ENCODE peak calls at places on chromosomes 12 and 14, in four cellular contexts. One of them, this sample, is unnamed.

GRCh38 chr12:120651821-120652220 is 11.4 kb downstream of the CABP1 start:
- DNase-seq in K562: no peak
- DNase-seq in IMR-90: peak; percentile 26
- DNase-seq in GM12878: no peak
- DNase-seq in this sample: no peak

GRCh38 chr12:57525615-57526383 is 3.2 kb downstream of the MBD6 start:
- DNase-seq in IMR-90: no peak
- DNase-seq in K562: no peak
- DNase-seq in GM12878: no peak
- DNase-seq in this sample: no peak

GRCh38 chr12:115158816-115159215 is 474.8 kb upstream of the TBX3 start:
- DNase-seq in IMR-90: no peak
- DNase-seq in GM12878: no peak
- DNase-seq in K562: no peak
- DNase-seq in this sample: no peak

GRCh38 chr14:26199599-26200370 is 398.0 kb downstream of the NOVA1 start:
- DNase-seq in K562: no peak
- DNase-seq in IMR-90: no peak
- DNase-seq in GM12878: no peak
- DNase-seq in this sample: no peak

GRCh38 chr12:58364389-58365086 is 423.2 kb downstream of the ATP23 start:
- DNase-seq in K562: no peak
- DNase-seq in IMR-90: peak; percentile 99
- DNase-seq in GM12878: no peak
- DNase-seq in this sample: no peak

GRCh38 chr14:78836777-78837176 is 666.6 kb downstream of the NRXN3 start:
- DNase-seq in GM12878: peak; percentile 17
- DNase-seq in K562: peak; percentile 37
- DNase-seq in IMR-90: peak; percentile 52
- DNase-seq in this sample: peak; percentile 77

GRCh38 chr12:26848156-26848825 is 15.3 kb upstream of the ITPR2 start:
- DNase-seq in K562: no peak
- DNase-seq in GM12878: no peak
- DNase-seq in IMR-90: peak; percentile 63
- DNase-seq in this sample: no peak

GRCh38 chr12:103401421-103401820 is 94.3 kb downstream of the C12orf42 start:
- DNase-seq in IMR-90: no peak
- DNase-seq in GM12878: no peak
- DNase-seq in K562: no peak
- DNase-seq in this sample: peak; percentile 9

GRCh38 chr12:65487679-65488078 is 209.2 kb downstream of the MSRB3 start:
- DNase-seq in GM12878: no peak
- DNase-seq in IMR-90: no peak
- DNase-seq in K562: no peak
- DNase-seq in this sample: no peak

GRCh38 chr14:101460986-101461750 is 100.1 kb upstream of the DIO3 start:
- DNase-seq in IMR-90: no peak
- DNase-seq in GM12878: no peak
- DNase-seq in K562: no peak
- DNase-seq in this sample: no peak

GRCh38 chr12:4272976-4273650 is 449 bp upstream of the CCND2 start:
- DNase-seq in K562: no peak
- DNase-seq in GM12878: no peak
- DNase-seq in IMR-90: no peak
- DNase-seq in this sample: no peak

GRCh38 chr14:81855007-81855406 is 321.4 kb upstream of the SEL1L start:
- DNase-seq in K562: no peak
- DNase-seq in GM12878: no peak
- DNase-seq in IMR-90: no peak
- DNase-seq in this sample: no peak

GRCh38 chr12:4909397-4909733 is 340 bp upstream of the KCNA1 start:
- DNase-seq in GM12878: no peak
- DNase-seq in K562: no peak
- DNase-seq in IMR-90: no peak
- DNase-seq in this sample: peak; percentile 60

GRCh38 chr14:44041700-44042099 is 465.4 kb downstream of the FSCB start:
- DNase-seq in K562: no peak
- DNase-seq in IMR-90: no peak
- DNase-seq in GM12878: no peak
- DNase-seq in this sample: no peak

GRCh38 chr14:76742961-76743360 is 18.3 kb upstream of the VASH1 start:
- DNase-seq in IMR-90: no peak
- DNase-seq in K562: no peak
- DNase-seq in GM12878: no peak
- DNase-seq in this sample: no peak

GRCh38 chr12:132077322-132078100 is 66.6 kb downstream of the DDX51 start:
- DNase-seq in GM12878: no peak
- DNase-seq in IMR-90: no peak
- DNase-seq in K562: no peak
- DNase-seq in this sample: no peak

GRCh38 chr12:93317227-93317626 is 60.5 kb upstream of the NUDT4 start:
- DNase-seq in GM12878: no peak
- DNase-seq in IMR-90: no peak
- DNase-seq in K562: no peak
- DNase-seq in this sample: no peak

GRCh38 chr12:60335765-60336164 is 739.9 kb downstream of the SLC16A7 start:
- DNase-seq in K562: no peak
- DNase-seq in GM12878: no peak
- DNase-seq in IMR-90: peak; percentile 67
- DNase-seq in this sample: no peak

GRCh38 chr14:73662439-73663056 is 17.8 kb downstream of the DNAL1 start:
- DNase-seq in K562: peak; percentile 23
- DNase-seq in GM12878: no peak
- DNase-seq in IMR-90: peak; percentile 94
- DNase-seq in this sample: peak; percentile 39

GRCh38 chr12:11014234-11014633 is 8.2 kb downstream of the TAS2R19 start:
- DNase-seq in IMR-90: peak; percentile 64
- DNase-seq in K562: no peak
- DNase-seq in GM12878: no peak
- DNase-seq in this sample: no peak

GRCh38 chr12:111352300-111352993 is 16.4 kb downstream of the PHETA1 start:
- DNase-seq in IMR-90: no peak
- DNase-seq in K562: no peak
- DNase-seq in GM12878: no peak
- DNase-seq in this sample: no peak

GRCh38 chr14:37544407-37544806 is 50.6 kb downstream of the FOXA1 start:
- DNase-seq in K562: no peak
- DNase-seq in GM12878: no peak
- DNase-seq in IMR-90: no peak
- DNase-seq in this sample: no peak

GRCh38 chr12:80400591-80400991 is 43.4 kb upstream of the PTPRQ start:
- DNase-seq in GM12878: no peak
- DNase-seq in IMR-90: no peak
- DNase-seq in K562: no peak
- DNase-seq in this sample: peak; percentile 52

GRCh38 chr12:23049180-23049579 is 424.2 kb downstream of the ETNK1 start:
- DNase-seq in K562: no peak
- DNase-seq in GM12878: no peak
- DNase-seq in IMR-90: peak; percentile 27
- DNase-seq in this sample: no peak

GRCh38 chr12:47141459-47141858 is 61.7 kb upstream of the AMIGO2 start:
- DNase-seq in GM12878: no peak
- DNase-seq in IMR-90: no peak
- DNase-seq in K562: no peak
- DNase-seq in this sample: no peak

GRCh38 chr14:74977164-74977900 is 21.9 kb upstream of the PGF start:
- DNase-seq in K562: no peak
- DNase-seq in IMR-90: no peak
- DNase-seq in GM12878: no peak
- DNase-seq in this sample: no peak

GRCh38 chr12:62632521-62632920 is 165.9 kb downstream of the MON2 start:
- DNase-seq in K562: no peak
- DNase-seq in IMR-90: no peak
- DNase-seq in GM12878: no peak
- DNase-seq in this sample: no peak

GRCh38 chr12:93807354-93807753 is 130.2 kb downstream of the CRADD start:
- DNase-seq in GM12878: no peak
- DNase-seq in K562: no peak
- DNase-seq in IMR-90: no peak
- DNase-seq in this sample: no peak

GRCh38 chr12:128138125-128138524 is 128.8 kb upstream of the TMEM132C start:
- DNase-seq in K562: no peak
- DNase-seq in GM12878: no peak
- DNase-seq in IMR-90: no peak
- DNase-seq in this sample: no peak

GRCh38 chr12:46342562-46343033 is 30.0 kb downstream of the SLC38A2 start:
- DNase-seq in K562: no peak
- DNase-seq in IMR-90: peak; percentile 63
- DNase-seq in GM12878: no peak
- DNase-seq in this sample: peak; percentile 59

GRCh38 chr14:21557084-21557901 is 22.6 kb downstream of the OR10G3 start:
- DNase-seq in GM12878: peak; percentile 61
- DNase-seq in IMR-90: peak; percentile 85
- DNase-seq in K562: peak; percentile 49
- DNase-seq in this sample: peak; percentile 84

GRCh38 chr12:40141996-40142395 is 36.1 kb upstream of the SLC2A13 start:
- DNase-seq in GM12878: no peak
- DNase-seq in IMR-90: no peak
- DNase-seq in K562: no peak
- DNase-seq in this sample: no peak

GRCh38 chr12:55812088-55812487 is 5.4 kb downstream of the SARNP start:
- DNase-seq in K562: no peak
- DNase-seq in IMR-90: no peak
- DNase-seq in GM12878: no peak
- DNase-seq in this sample: no peak

GRCh38 chr14:92539875-92540274 is 26.3 kb downstream of the RIN3 start:
- DNase-seq in GM12878: no peak
- DNase-seq in K562: no peak
- DNase-seq in IMR-90: peak; percentile 56
- DNase-seq in this sample: no peak

GRCh38 chr12:85036241-85036707 is at the start of the genes LRRIQ1 and TSPAN19:
- DNase-seq in IMR-90: peak; percentile 79
- DNase-seq in K562: peak; percentile 4
- DNase-seq in GM12878: peak; percentile 27
- DNase-seq in this sample: peak; percentile 70

GRCh38 chr12:46516238-46516932 is 143.8 kb upstream of the SLC38A2 start:
- DNase-seq in IMR-90: no peak
- DNase-seq in GM12878: no peak
- DNase-seq in K562: no peak
- DNase-seq in this sample: no peak

GRCh38 chr12:45192041-45192695 is 23.7 kb upstream of the ANO6 start:
- DNase-seq in GM12878: no peak
- DNase-seq in IMR-90: peak; percentile 73
- DNase-seq in K562: peak; percentile 55
- DNase-seq in this sample: no peak
- H3K36me3 ChIP-seq in GM12878: no peaks in the 10 kb centered on the region
- H3K36me3 ChIP-seq in IMR-90: no peaks in the 10 kb centered on the region
- H3K36me3 ChIP-seq in K562: no peaks in the 10 kb centered on the region
- H3K36me3 ChIP-seq in this sample: no peaks in the 10 kb centered on the region

DNA sequence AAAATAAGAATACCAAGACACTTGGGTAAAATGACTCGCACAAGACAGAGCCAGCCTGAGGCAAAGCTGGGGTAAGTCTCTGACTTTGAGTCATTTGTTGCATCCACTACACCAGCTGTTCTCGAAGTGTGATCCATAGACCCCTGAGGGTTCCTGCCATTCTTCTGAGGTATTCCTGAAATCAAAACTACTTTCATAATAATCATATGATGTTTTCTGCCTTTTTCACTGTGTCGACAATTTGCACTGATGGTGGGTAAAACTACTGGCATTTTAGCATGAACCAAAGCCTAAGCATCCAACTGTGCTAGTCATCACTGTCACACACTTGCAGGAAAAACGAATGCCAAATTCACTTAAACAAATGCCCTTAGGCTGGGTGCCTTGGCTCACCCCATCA is 135.5 kb upstream of the FUT8 start:
- DNase-seq in GM12878: no peak
- DNase-seq in IMR-90: peak; percentile 58
- DNase-seq in K562: no peak
- DNase-seq in this sample: no peak
- TF ChIP-seq CHD1 in GM12878: no peak
- TF ChIP-seq CHD1 in IMR-90: no peak
- TF ChIP-seq CHD1 in K562: no peak
- TF ChIP-seq CHD1 in this sample: no peak

GRCh38 chr14:100085451-100085850 is 20.2 kb downstream of the EVL start:
- DNase-seq in GM12878: no peak
- DNase-seq in K562: no peak
- DNase-seq in IMR-90: no peak
- DNase-seq in this sample: no peak

GRCh38 chr14:100083706-100084105 is 18.5 kb downstream of the EVL start:
- DNase-seq in GM12878: no peak
- DNase-seq in K562: no peak
- DNase-seq in IMR-90: peak; percentile 88
- DNase-seq in this sample: no peak

GRCh38 chr14:100086361-100086760 is 21.1 kb downstream of the EVL start:
- DNase-seq in GM12878: no peak
- DNase-seq in IMR-90: no peak
- DNase-seq in K562: no peak
- DNase-seq in this sample: no peak

GRCh38 chr14:100082723-100083122 is 17.5 kb downstream of the EVL start:
- DNase-seq in GM12878: no peak
- DNase-seq in IMR-90: no peak
- DNase-seq in K562: no peak
- DNase-seq in this sample: no peak

DNA sequence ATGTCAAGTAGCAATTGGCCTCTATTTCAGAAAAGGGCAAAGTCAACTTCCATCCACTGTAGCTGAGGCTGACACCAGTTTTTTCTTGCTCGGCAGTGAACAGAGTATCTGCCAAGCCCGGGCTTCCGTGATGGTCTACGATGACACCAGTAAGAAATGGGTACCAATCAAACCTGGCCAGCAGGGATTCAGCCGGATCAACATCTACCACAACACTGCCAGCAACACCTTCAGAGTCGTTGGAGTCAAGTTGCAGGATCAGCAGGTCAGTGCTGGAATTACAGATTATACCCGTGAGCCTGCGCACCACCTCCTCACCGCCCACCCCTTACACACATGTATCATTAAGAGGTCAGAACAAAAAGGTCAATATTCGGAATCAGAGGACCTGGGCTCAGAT is 19.4 kb downstream of the EVL start:
- DNase-seq in IMR-90: no peak
- DNase-seq in K562: no peak
- DNase-seq in GM12878: no peak
- DNase-seq in this sample: no peak
- H3K36me3 ChIP-seq in IMR-90: peaks cover 4% of the 10 kb centered on the region
- H3K36me3 ChIP-seq in K562: peaks cover 16% of the 10 kb centered on the region
- H3K36me3 ChIP-seq in GM12878: peaks cover 29% of the 10 kb centered on the region
- H3K36me3 ChIP-seq in this sample: no peaks in the 10 kb centered on the region

GRCh38 chr12:13725049-13725448 is 256.4 kb downstream of the GRIN2B start:
- DNase-seq in K562: no peak
- DNase-seq in IMR-90: no peak
- DNase-seq in GM12878: no peak
- DNase-seq in this sample: no peak
- TF ChIP-seq CHD1 in K562: no peak
- TF ChIP-seq CHD1 in IMR-90: no peak
- TF ChIP-seq CHD1 in GM12878: no peak
- TF ChIP-seq CHD1 in this sample: no peak

GRCh38 chr12:109357032-109357431 is 9.3 kb downstream of the MYO1H start:
- DNase-seq in K562: no peak
- DNase-seq in IMR-90: no peak
- DNase-seq in GM12878: no peak
- DNase-seq in this sample: no peak

GRCh38 chr12:109358154-109358869 is 10.6 kb downstream of the MYO1H start:
- DNase-seq in GM12878: peak; percentile 34
- DNase-seq in IMR-90: peak; percentile 4
- DNase-seq in K562: no peak
- DNase-seq in this sample: no peak

GRCh38 chr12:109356586-109356985 is 8.9 kb downstream of the MYO1H start:
- DNase-seq in GM12878: no peak
- DNase-seq in IMR-90: no peak
- DNase-seq in K562: no peak
- DNase-seq in this sample: no peak
- H3K36me3 ChIP-seq in GM12878: no peaks in the 10 kb centered on the region
- H3K36me3 ChIP-seq in IMR-90: no peaks in the 10 kb centered on the region
- H3K36me3 ChIP-seq in K562: no peaks in the 10 kb centered on the region
- H3K36me3 ChIP-seq in this sample: no peaks in the 10 kb centered on the region